ENCODE peak calls at places on chromosome 9, in five cellular contexts. One of them, this sample, is unnamed.

GRCh38 chr9:128020692-128021091 is 39.9 kb upstream of the EEIG1 start:
- DNase-seq in PC-3: no peak
- DNase-seq in GM23338: peak; percentile 62
- DNase-seq in neural progenitor cell: no peak
- DNase-seq in GM23248: no peak
- DNase-seq in this sample: no peak

GRCh38 chr9:121755581-121755980 is 104.1 kb downstream of the DAB2IP start:
- DNase-seq in PC-3: no peak
- DNase-seq in GM23338: no peak
- DNase-seq in neural progenitor cell: no peak
- DNase-seq in GM23248: no peak
- DNase-seq in this sample: no peak

GRCh38 chr9:114786251-114786650 is 19.6 kb downstream of the TNFSF15 start:
- DNase-seq in PC-3: no peak
- DNase-seq in GM23338: no peak
- DNase-seq in neural progenitor cell: no peak
- DNase-seq in GM23248: no peak
- DNase-seq in this sample: no peak

GRCh38 chr9:108551030-108551964 is 304.5 kb downstream of the ACTL7B start:
- DNase-seq in PC-3: peak; percentile 91
- DNase-seq in GM23338: peak; percentile 8
- DNase-seq in neural progenitor cell: peak; percentile 71
- DNase-seq in GM23248: peak; percentile 94
- DNase-seq in this sample: no peak

GRCh38 chr9:8071445-8071798 is 271.8 kb upstream of the DMAC1 start:
- DNase-seq in PC-3: no peak
- DNase-seq in GM23338: no peak
- DNase-seq in neural progenitor cell: no peak
- DNase-seq in GM23248: no peak
- DNase-seq in this sample: no peak

GRCh38 chr9:86321373-86321772 is 32.8 kb downstream of the TUT7 start:
- DNase-seq in PC-3: peak; percentile 58
- DNase-seq in GM23338: no peak
- DNase-seq in neural progenitor cell: no peak
- DNase-seq in GM23248: peak; percentile 94
- DNase-seq in this sample: no peak

GRCh38 chr9:22829236-22829635 is 382.6 kb downstream of the DMRTA1 start:
- DNase-seq in PC-3: peak; percentile 58
- DNase-seq in GM23338: no peak
- DNase-seq in neural progenitor cell: no peak
- DNase-seq in GM23248: no peak
- DNase-seq in this sample: no peak

GRCh38 chr9:131630206-131630831 is 85.0 kb downstream of the PRRT1B start:
- DNase-seq in PC-3: no peak
- DNase-seq in GM23338: no peak
- DNase-seq in neural progenitor cell: no peak
- DNase-seq in GM23248: no peak
- DNase-seq in this sample: no peak

GRCh38 chr9:2026598-2026997 is 11.5 kb downstream of the SMARCA2 start:
- DNase-seq in PC-3: no peak
- DNase-seq in GM23338: no peak
- DNase-seq in neural progenitor cell: no peak
- DNase-seq in GM23248: no peak
- DNase-seq in this sample: no peak

GRCh38 chr9:91305596-91305995 is 56.1 kb downstream of the AUH start:
- DNase-seq in PC-3: no peak
- DNase-seq in GM23338: no peak
- DNase-seq in neural progenitor cell: no peak
- DNase-seq in GM23248: no peak
- DNase-seq in this sample: no peak

GRCh38 chr9:79134654-79135053 is 437.1 kb upstream of the TLE4 start:
- DNase-seq in PC-3: peak; percentile 24
- DNase-seq in GM23338: peak; percentile 81
- DNase-seq in neural progenitor cell: peak; percentile 59
- DNase-seq in GM23248: peak; percentile 21
- DNase-seq in this sample: no peak

GRCh38 chr9:90969021-90969675 is 167.5 kb downstream of the SYK start:
- DNase-seq in PC-3: no peak
- DNase-seq in GM23338: no peak
- DNase-seq in neural progenitor cell: no peak
- DNase-seq in GM23248: no peak
- DNase-seq in this sample: peak; percentile 3

GRCh38 chr9:105911104-105911911 is 217.0 kb downstream of the TMEM38B start:
- DNase-seq in PC-3: peak; percentile 65
- DNase-seq in GM23338: peak; percentile 91
- DNase-seq in neural progenitor cell: peak; percentile 88
- DNase-seq in GM23248: no peak
- DNase-seq in this sample: no peak

GRCh38 chr9:24090566-24090965 is 264.5 kb upstream of the ELAVL2 start:
- DNase-seq in PC-3: peak; percentile 41
- DNase-seq in GM23338: no peak
- DNase-seq in neural progenitor cell: no peak
- DNase-seq in GM23248: no peak
- DNase-seq in this sample: no peak

GRCh38 chr9:24096756-24097155 is 270.7 kb upstream of the ELAVL2 start:
- DNase-seq in PC-3: no peak
- DNase-seq in GM23338: no peak
- DNase-seq in neural progenitor cell: no peak
- DNase-seq in GM23248: no peak
- DNase-seq in this sample: no peak

GRCh38 chr9:24095246-24095645 is 269.2 kb upstream of the ELAVL2 start:
- DNase-seq in PC-3: no peak
- DNase-seq in GM23338: no peak
- DNase-seq in neural progenitor cell: no peak
- DNase-seq in GM23248: no peak
- DNase-seq in this sample: no peak
- H3K4me2 ChIP-seq in PC-3: no peak overlapping the region
- H3K4me2 ChIP-seq in GM23338: no peak overlapping the region
- H3K4me2 ChIP-seq in neural progenitor cell: no peak overlapping the region
- H3K4me2 ChIP-seq in GM23248: no peak overlapping the region
- H3K4me2 ChIP-seq in this sample: no peak overlapping the region

DNA sequence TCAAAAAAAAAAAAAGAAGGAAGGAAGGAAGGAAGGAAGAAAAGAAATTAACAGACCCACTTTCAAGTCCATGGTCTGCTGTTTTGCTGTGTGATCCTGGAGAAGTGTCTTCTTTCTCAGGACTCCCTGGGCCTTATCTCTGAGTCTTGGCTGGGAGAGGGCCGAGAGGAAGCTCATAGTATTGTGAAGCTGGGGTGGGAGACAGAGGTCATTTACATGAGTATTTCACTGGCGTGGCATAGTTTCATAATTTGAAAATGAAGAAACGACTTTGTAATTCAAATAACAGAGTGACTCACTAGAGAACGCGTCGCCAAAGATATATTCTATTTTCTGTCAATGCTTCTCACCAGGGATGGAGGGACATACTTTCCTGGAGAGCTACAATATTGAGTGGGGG is 2.4 kb upstream of the C9orf50 start:
- DNase-seq in PC-3: no peak
- DNase-seq in GM23338: no peak
- DNase-seq in neural progenitor cell: no peak
- DNase-seq in GM23248: peak; percentile 83
- DNase-seq in this sample: no peak
- TF ChIP-seq EZH2phosphoT487 in PC-3: no peak
- TF ChIP-seq EZH2phosphoT487 in GM23338: no peak
- TF ChIP-seq EZH2phosphoT487 in neural progenitor cell: no peak
- TF ChIP-seq EZH2phosphoT487 in GM23248: no peak
- TF ChIP-seq EZH2phosphoT487 in this sample: no peak

GRCh38 chr9:3968891-3969290 is 331.0 kb downstream of the GLIS3 start:
- DNase-seq in PC-3: peak; percentile 91
- DNase-seq in GM23338: no peak
- DNase-seq in neural progenitor cell: no peak
- DNase-seq in GM23248: peak; percentile 90
- DNase-seq in this sample: no peak

GRCh38 chr9:3962467-3962866 is 337.4 kb downstream of the GLIS3 start:
- DNase-seq in PC-3: peak; percentile 89
- DNase-seq in GM23338: no peak
- DNase-seq in neural progenitor cell: no peak
- DNase-seq in GM23248: peak; percentile 61
- DNase-seq in this sample: no peak

GRCh38 chr9:3960661-3961144 is 339.2 kb downstream of the GLIS3 start:
- DNase-seq in PC-3: peak; percentile 59
- DNase-seq in GM23338: no peak
- DNase-seq in neural progenitor cell: peak; percentile 61
- DNase-seq in GM23248: peak; percentile 89
- DNase-seq in this sample: no peak

GRCh38 chr9:3963266-3964019 is 336.4 kb downstream of the GLIS3 start:
- DNase-seq in PC-3: peak; percentile 90
- DNase-seq in GM23338: no peak
- DNase-seq in neural progenitor cell: no peak
- DNase-seq in GM23248: peak; percentile 90
- DNase-seq in this sample: no peak
- H3K4me2 ChIP-seq in PC-3: peak overlapping the region; percentile 68
- H3K4me2 ChIP-seq in GM23338: no peak overlapping the region
- H3K4me2 ChIP-seq in neural progenitor cell: no peak overlapping the region
- H3K4me2 ChIP-seq in GM23248: peak overlapping the region; percentile 57
- H3K4me2 ChIP-seq in this sample: no peak overlapping the region

GRCh38 chr9:38137342-38137741 is 68.3 kb upstream of the SHB start:
- DNase-seq in PC-3: no peak
- DNase-seq in GM23338: no peak
- DNase-seq in neural progenitor cell: no peak
- DNase-seq in GM23248: no peak
- DNase-seq in this sample: no peak

GRCh38 chr9:38141751-38142150 is 72.7 kb upstream of the SHB start:
- DNase-seq in PC-3: peak; percentile 61
- DNase-seq in GM23338: no peak
- DNase-seq in neural progenitor cell: no peak
- DNase-seq in GM23248: peak; percentile 72
- DNase-seq in this sample: no peak

GRCh38 chr9:38134578-38134977 is 65.6 kb upstream of the SHB start:
- DNase-seq in PC-3: no peak
- DNase-seq in GM23338: no peak
- DNase-seq in neural progenitor cell: no peak
- DNase-seq in GM23248: no peak
- DNase-seq in this sample: no peak

GRCh38 chr9:38136386-38136785 is 67.4 kb upstream of the SHB start:
- DNase-seq in PC-3: no peak
- DNase-seq in GM23338: no peak
- DNase-seq in neural progenitor cell: no peak
- DNase-seq in GM23248: no peak
- DNase-seq in this sample: no peak

DNA sequence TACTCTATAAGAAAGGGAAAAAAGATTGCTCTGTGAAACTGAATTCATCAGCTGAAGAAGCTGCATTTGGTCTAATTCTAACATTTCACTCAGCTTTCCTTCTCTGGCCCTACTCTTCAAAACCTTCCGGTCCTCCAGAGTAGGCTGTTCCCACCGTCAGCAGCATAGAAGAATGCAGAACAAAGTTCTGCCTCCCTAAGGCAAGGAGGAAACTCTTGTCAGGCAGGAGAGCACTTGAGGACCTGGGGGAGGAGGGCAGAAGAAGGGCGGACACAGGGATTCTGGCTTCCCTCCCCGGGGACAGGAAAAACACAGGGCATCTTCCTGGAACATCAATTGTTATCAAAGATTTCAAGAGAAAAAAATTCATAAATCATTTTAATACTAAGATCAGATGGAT is 69.2 kb upstream of the SHB start:
- DNase-seq in PC-3: no peak
- DNase-seq in GM23338: no peak
- DNase-seq in neural progenitor cell: no peak
- DNase-seq in GM23248: no peak
- DNase-seq in this sample: no peak
- TF ChIP-seq EZH2phosphoT487 in PC-3: no peak
- TF ChIP-seq EZH2phosphoT487 in GM23338: no peak
- TF ChIP-seq EZH2phosphoT487 in neural progenitor cell: no peak
- TF ChIP-seq EZH2phosphoT487 in GM23248: no peak
- TF ChIP-seq EZH2phosphoT487 in this sample: no peak

GRCh38 chr9:82590845-82591244 is 472.1 kb downstream of the RASEF start:
- DNase-seq in PC-3: no peak
- DNase-seq in GM23338: no peak
- DNase-seq in neural progenitor cell: no peak
- DNase-seq in GM23248: no peak
- DNase-seq in this sample: no peak

GRCh38 chr9:82597225-82598158 is 465.4 kb downstream of the RASEF start:
- DNase-seq in PC-3: no peak
- DNase-seq in GM23338: no peak
- DNase-seq in neural progenitor cell: no peak
- DNase-seq in GM23248: no peak
- DNase-seq in this sample: no peak

GRCh38 chr9:82598254-82599039 is 464.5 kb downstream of the RASEF start:
- DNase-seq in PC-3: no peak
- DNase-seq in GM23338: no peak
- DNase-seq in neural progenitor cell: no peak
- DNase-seq in GM23248: no peak
- DNase-seq in this sample: no peak

GRCh38 chr9:82588801-82589200 is 474.1 kb downstream of the RASEF start:
- DNase-seq in PC-3: no peak
- DNase-seq in GM23338: no peak
- DNase-seq in neural progenitor cell: no peak
- DNase-seq in GM23248: no peak
- DNase-seq in this sample: no peak

DNA sequence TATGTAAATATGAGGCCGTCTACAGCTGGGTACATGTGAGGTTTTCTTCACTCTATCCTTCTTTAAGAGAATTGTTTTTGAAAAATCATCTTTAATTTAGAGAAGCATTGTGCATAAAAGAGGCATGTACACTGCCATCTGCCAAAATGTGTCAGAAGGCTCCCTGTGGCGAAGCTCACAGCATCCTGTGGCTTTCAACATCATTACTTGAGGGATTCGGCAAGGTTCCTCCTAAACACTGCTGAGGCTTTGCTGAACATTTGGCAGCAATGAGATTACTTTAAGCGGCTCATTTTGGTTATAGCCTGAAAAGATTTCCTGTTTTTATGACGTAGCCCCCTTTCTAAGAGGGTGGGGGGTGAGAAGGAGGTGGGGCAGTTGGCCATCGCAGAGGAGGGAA is 469.5 kb downstream of the RASEF start:
- DNase-seq in PC-3: no peak
- DNase-seq in GM23338: no peak
- DNase-seq in neural progenitor cell: no peak
- DNase-seq in GM23248: peak; percentile 15
- DNase-seq in this sample: no peak
- H3K4me2 ChIP-seq in PC-3: no peak overlapping the region
- H3K4me2 ChIP-seq in GM23338: no peak overlapping the region
- H3K4me2 ChIP-seq in neural progenitor cell: no peak overlapping the region
- H3K4me2 ChIP-seq in GM23248: no peak overlapping the region
- H3K4me2 ChIP-seq in this sample: no peak overlapping the region